ENCODE peak calls at places on chromosome 22, in eight cellular contexts. C is PC-3; R is activated CD4-positive, alpha-beta memory T cell treated with anti-CD3 and anti-CD28 coated beads for 36 hours; U is Peyer's patch; X is mucosa of gallbladder; A is HTR-8/SVneo; P is progenitor cell of endocrine pancreas; Y is GM20000. M is an unnamed sample.
A peak's percentile ranks its signal among the peaks of the same experiment; 100 is the strongest.

GRCh38 chr22:44609589-44609988 is 92.4 kb upstream of the PRR5 start:
- DNase-seq in C (no peak), R (no peak), U (no peak), X (no peak), A (no peak), P (no peak), Y (no peak), M (no peak)

GRCh38 chr22:42468841-42469240 is 36.6 kb upstream of the NFAM1 start:
- DNase-seq in C (no peak), R (no peak), U (no peak), X (no peak), A (peak; percentile 20), P (no peak), Y (no peak), M (no peak)

GRCh38 chr22:50009765-50010675 is 2.5 kb downstream of the IL17REL start:
- DNase-seq in C (no peak), R (no peak), U (peak; percentile 37), X (no peak), A (no peak), P (no peak), Y (no peak), M (no peak)

GRCh38 chr22:18056161-18056666 is 21.6 kb upstream of the PEX26 start:
- DNase-seq in C (peak; percentile 51), R (no peak), U (peak; percentile 77), X (no peak), A (no peak), P (no peak), Y (peak; percentile 67), M (no peak)

GRCh38 chr22:18115844-18116480 is 5.4 kb downstream of the TUBA8 start:
- DNase-seq in C (no peak), R (no peak), U (no peak), X (no peak), A (no peak), P (no peak), Y (no peak), M (no peak)

GRCh38 chr22:33867118-33867863 is 53.0 kb downstream of the LARGE1 start:
- DNase-seq in C (peak; percentile 22), R (no peak), U (peak; percentile 67), X (peak; percentile 37), A (no peak), P (no peak), Y (no peak), M (no peak)

GRCh38 chr22:31036671-31037550 is 44.2 kb upstream of the SMTN start:
- DNase-seq in C (peak; percentile 64), R (no peak), U (no peak), X (peak; percentile 33), A (peak; percentile 12), P (no peak), Y (no peak), M (no peak)

GRCh38 chr22:45876136-45877035 is 100.6 kb downstream of the WNT7B start:
- DNase-seq in C (no peak), R (peak; percentile 7), U (peak; percentile 45), X (no peak), A (no peak), P (no peak), Y (no peak), M (no peak)

GRCh38 chr22:22150457-22150856 is 94.1 kb upstream of the VPREB1 start:
- DNase-seq in C (no peak), R (no peak), U (no peak), X (no peak), A (no peak), P (no peak), Y (no peak), M (no peak)

GRCh38 chr22:20857838-20858614 is 585 bp downstream of the PI4KA start:
- DNase-seq in C (peak; percentile 67), R (peak; percentile 89), U (peak; percentile 86), X (peak; percentile 71), A (peak; percentile 77), P (peak; percentile 85), Y (peak; percentile 87), M (peak; percentile 96)

GRCh38 chr22:24819941-24820461 is 14.0 kb downstream of the SGSM1 start:
- DNase-seq in C (peak; percentile 4), R (no peak), U (peak; percentile 68), X (peak; percentile 85), A (no peak), P (no peak), Y (no peak), M (no peak)

GRCh38 chr22:26646158-26646557 is 11.2 kb upstream of the MIAT start:
- DNase-seq in C (no peak), R (no peak), U (no peak), X (no peak), A (no peak), P (no peak), Y (no peak), M (peak; percentile 36)

GRCh38 chr22:26398741-26399153 is 30.3 kb upstream of the ASPHD2 start:
- DNase-seq in C (peak; percentile 68), R (peak; percentile 77), U (peak; percentile 53), X (peak; percentile 67), A (peak; percentile 41), P (no peak), Y (peak; percentile 58), M (peak; percentile 77)

GRCh38 chr22:46537946-46538815 is 761 bp upstream of the CELSR1 start:
- DNase-seq in C (peak; percentile 37), R (no peak), U (no peak), X (no peak), A (no peak), P (peak; percentile 53), Y (peak; percentile 59), M (peak; percentile 48)

GRCh38 chr22:37546436-37547248 is 13.6 kb upstream of the CDC42EP1 start:
- DNase-seq in C (no peak), R (no peak), U (peak; percentile 53), X (peak; percentile 45), A (no peak), P (no peak), Y (no peak), M (peak; percentile 92)

GRCh38 chr22:19430890-19431541 is 517 bp downstream of the HIRA start:
- DNase-seq in C (peak; percentile 7), R (peak; percentile 44), U (peak; percentile 87), X (peak; percentile 58), A (no peak), P (peak; percentile 30), Y (peak; percentile 38), M (peak; percentile 82)

GRCh38 chr22:32337015-32337414 is 20.7 kb upstream of the RFPL3 start:
- DNase-seq in C (no peak), R (no peak), U (no peak), X (no peak), A (no peak), P (no peak), Y (no peak), M (no peak)

GRCh38 chr22:37549704-37550059 is 10.6 kb upstream of the CDC42EP1 start:
- DNase-seq in C (no peak), R (no peak), U (no peak), X (peak; percentile 73), A (no peak), P (no peak), Y (no peak), M (peak; percentile 69)

GRCh38 chr22:30869996-30870395 is 98.6 kb downstream of the MORC2 start:
- DNase-seq in C (no peak), R (no peak), U (no peak), X (no peak), A (no peak), P (no peak), Y (no peak), M (no peak)

GRCh38 chr22:19974935-19975706 is 33.5 kb upstream of the TXNRD2 start:
- DNase-seq in C (peak; percentile 9), R (no peak), U (no peak), X (no peak), A (no peak), P (no peak), Y (no peak), M (peak; percentile 41)

GRCh38 chr22:23773247-23774113 is 831 bp downstream of the MMP11 start:
- DNase-seq in C (no peak), R (no peak), U (no peak), X (no peak), A (no peak), P (no peak), Y (no peak), M (no peak)

GRCh38 chr22:32411388-32411787 is 659 bp downstream of the RTCB start:
- DNase-seq in C (peak; percentile 58), R (peak; percentile 30), U (no peak), X (no peak), A (no peak), P (no peak), Y (no peak), M (peak; percentile 44)

GRCh38 chr22:24601217-24602104 is 1.5 kb upstream of the GGT1 start:
- DNase-seq in C (no peak), R (peak; percentile 46), U (peak; percentile 94), X (peak; percentile 86), A (no peak), P (no peak), Y (no peak), M (no peak)

GRCh38 chr22:49686495-49687219 is 141.0 kb downstream of the BRD1 start:
- DNase-seq in C (no peak), R (no peak), U (no peak), X (no peak), A (no peak), P (no peak), Y (no peak), M (no peak)

GRCh38 chr22:31139866-31140716 is at the start of gene PLA2G3:
- DNase-seq in C (no peak), R (no peak), U (peak; percentile 54), X (peak; percentile 42), A (no peak), P (peak; percentile 22), Y (no peak), M (peak; percentile 98)

GRCh38 chr22:42500164-42500835 is 19.3 kb downstream of the RRP7A start:
- DNase-seq in C (peak; percentile 64), R (peak; percentile 93), U (peak; percentile 93), X (peak; percentile 85), A (no peak), P (peak; percentile 39), Y (peak; percentile 100), M (peak; percentile 91)

GRCh38 chr22:37643225-37643847 is 3.9 kb downstream of the SH3BP1 start:
- DNase-seq in C (peak; percentile 80), R (peak; percentile 91), U (peak; percentile 94), X (peak; percentile 86), A (peak; percentile 67), P (peak; percentile 90), Y (peak; percentile 89), M (peak; percentile 76)

GRCh38 chr22:45504703-45505341 is 2.1 kb downstream of the FBLN1 start:
- DNase-seq in C (no peak), R (no peak), U (peak; percentile 46), X (no peak), A (no peak), P (peak; percentile 20), Y (no peak), M (peak; percentile 79)

GRCh38 chr22:19066531-19067271 is 55.5 kb downstream of the DGCR2 start:
- DNase-seq in C (peak; percentile 50), R (no peak), U (no peak), X (no peak), A (peak; percentile 25), P (no peak), Y (no peak), M (no peak)

GRCh38 chr22:39514373-39514973 is 5.9 kb upstream of the ATF4 start:
- DNase-seq in C (peak; percentile 50), R (peak; percentile 67), U (peak; percentile 66), X (peak; percentile 60), A (no peak), P (no peak), Y (no peak), M (no peak)

GRCh38 chr22:17664414-17665045 is 26.0 kb downstream of the BCL2L13 start:
- DNase-seq in C (no peak), R (no peak), U (peak; percentile 55), X (no peak), A (no peak), P (no peak), Y (no peak), M (no peak)

GRCh38 chr22:29369460-29369859 is 18.9 kb downstream of the AP1B1 start:
- DNase-seq in C (no peak), R (no peak), U (no peak), X (no peak), A (no peak), P (no peak), Y (no peak), M (peak; percentile 89)

GRCh38 chr22:23207786-23208325 is 27.5 kb downstream of the BCR start:
- DNase-seq in C (no peak), R (no peak), U (no peak), X (no peak), A (no peak), P (no peak), Y (no peak), M (no peak)

GRCh38 chr22:42214625-42215415 is 55.6 kb downstream of the TCF20 start:
- DNase-seq in C (no peak), R (no peak), U (no peak), X (no peak), A (no peak), P (no peak), Y (no peak), M (peak; percentile 32)